ENCODE peak calls at places on chromosome 21, in eight cellular contexts. G, W, J, C, T, N, M and H are unnamed samples.
A peak's percentile ranks its signal among the peaks of the same experiment; 100 is the strongest.

GRCh38 chr21:37380349-37381323 is 14.1 kb downstream of the DYRK1A start:
- DNase-seq in G (no peak), W (no peak), J (no peak), C (no peak), T (no peak), N (no peak), M (no peak), H (peak; percentile 57)

GRCh38 chr21:35559128-35559831 is 501.0 kb downstream of the SETD4 start:
- DNase-seq in G (no peak), W (no peak), J (no peak), C (no peak), T (no peak), N (peak; percentile 98), M (no peak), H (no peak)

GRCh38 chr21:42568834-42569731 is 55.4 kb downstream of the SLC37A1 start:
- DNase-seq in G (no peak), W (no peak), J (no peak), C (no peak), T (no peak), N (no peak), M (no peak), H (no peak)

GRCh38 chr21:37166733-37167132 is 93.7 kb downstream of the TTC3 start:
- DNase-seq in G (peak; percentile 7), W (no peak), J (no peak), C (no peak), T (peak; percentile 33), N (no peak), M (no peak), H (peak; percentile 60)

GRCh38 chr21:38531610-38532009 is 33.3 kb upstream of the ERG start:
- DNase-seq in G (no peak), W (no peak), J (no peak), C (no peak), T (no peak), N (no peak), M (no peak), H (peak; percentile 44)

GRCh38 chr21:39467746-39468145 is 16.0 kb downstream of the SH3BGR start:
- DNase-seq in G (no peak), W (no peak), J (no peak), C (no peak), T (no peak), N (no peak), M (no peak), H (no peak)

GRCh38 chr21:33434770-33435360 is 31.7 kb downstream of the IFNGR2 start:
- DNase-seq in G (peak; percentile 93), W (no peak), J (peak; percentile 49), C (no peak), T (peak; percentile 14), N (peak; percentile 92), M (no peak), H (peak; percentile 17)

GRCh38 chr21:36909901-36910561 is 56.4 kb downstream of the HLCS start:
- DNase-seq in G (peak; percentile 85), W (no peak), J (peak; percentile 34), C (no peak), T (peak; percentile 86), N (peak; percentile 99), M (no peak), H (no peak)

GRCh38 chr21:30436986-30437385 is 3.1 kb upstream of the KRTAP15-1 start:
- DNase-seq in G (no peak), W (no peak), J (no peak), C (no peak), T (no peak), N (no peak), M (no peak), H (no peak)

GRCh38 chr21:36851121-36851520 is 115.3 kb downstream of the HLCS start:
- DNase-seq in G (no peak), W (no peak), J (no peak), C (no peak), T (no peak), N (no peak), M (no peak), H (no peak)

GRCh38 chr21:46628868-46629267 is 6.6 kb upstream of the PRMT2 start:
- DNase-seq in G (no peak), W (no peak), J (no peak), C (no peak), T (no peak), N (no peak), M (no peak), H (no peak)

GRCh38 chr21:46675595-46676280 is 40.3 kb downstream of the PRMT2 start:
- DNase-seq in G (no peak), W (no peak), J (no peak), C (no peak), T (no peak), N (no peak), M (no peak), H (no peak)

GRCh38 chr21:42426424-42426823 is 22.7 kb downstream of the UBASH3A start:
- DNase-seq in G (no peak), W (no peak), J (no peak), C (no peak), T (no peak), N (no peak), M (no peak), H (no peak)

GRCh38 chr21:39451332-39452206 is at the start of gene SH3BGR:
- DNase-seq in G (peak; percentile 13), W (peak; percentile 70), J (no peak), C (peak; percentile 62), T (no peak), N (peak; percentile 17), M (peak; percentile 36), H (peak; percentile 70)

GRCh38 chr21:16891821-16892220 is 621.0 kb upstream of the CXADR start:
- DNase-seq in G (no peak), W (no peak), J (no peak), C (no peak), T (no peak), N (peak; percentile 97), M (no peak), H (no peak)

GRCh38 chr21:45142469-45142868 is 68.1 kb downstream of the ADARB1 start:
- DNase-seq in G (no peak), W (peak; percentile 70), J (no peak), C (no peak), T (no peak), N (peak; percentile 84), M (no peak), H (no peak)

GRCh38 chr21:45467221-45467779 is 62.3 kb downstream of the COL18A1 start:
- DNase-seq in G (peak; percentile 36), W (peak; percentile 14), J (no peak), C (no peak), T (no peak), N (peak; percentile 49), M (no peak), H (no peak)

GRCh38 chr21:27339902-27340301 is 373.0 kb upstream of the ADAMTS5 start:
- DNase-seq in G (no peak), W (no peak), J (no peak), C (no peak), T (no peak), N (no peak), M (no peak), H (no peak)

GRCh38 chr21:42036313-42036712 is 26.2 kb upstream of the ZBTB21 start:
- DNase-seq in G (no peak), W (no peak), J (no peak), C (no peak), T (no peak), N (no peak), M (no peak), H (no peak)

GRCh38 chr21:26845750-26846035 is 484 bp upstream of the ADAMTS1 start:
- DNase-seq in G (peak; percentile 15), W (no peak), J (no peak), C (no peak), T (no peak), N (no peak), M (no peak), H (no peak)

GRCh38 chr21:32578107-32578691 is 7.1 kb downstream of the TCP10L start:
- DNase-seq in G (no peak), W (no peak), J (peak; percentile 39), C (no peak), T (peak; percentile 41), N (peak; percentile 7), M (peak; percentile 28), H (peak; percentile 44)

GRCh38 chr21:14675774-14676530 is 129.8 kb upstream of the SAMSN1 start:
- DNase-seq in G (no peak), W (no peak), J (peak; percentile 8), C (no peak), T (no peak), N (no peak), M (no peak), H (no peak)

GRCh38 chr21:44723177-44724131 is 12.1 kb upstream of the TSPEAR start:
- DNase-seq in G (no peak), W (no peak), J (peak; percentile 30), C (no peak), T (no peak), N (no peak), M (peak; percentile 76), H (peak; percentile 92)

GRCh38 chr21:43884012-43884860 is 19.2 kb downstream of the AGPAT3 start:
- DNase-seq in G (peak; percentile 40), W (no peak), J (peak; percentile 61), C (no peak), T (peak; percentile 84), N (peak; percentile 48), M (no peak), H (peak; percentile 71)

GRCh38 chr21:38979271-38980196 is 173.8 kb downstream of the ETS2 start:
- DNase-seq in G (no peak), W (no peak), J (no peak), C (no peak), T (no peak), N (peak; percentile 29), M (no peak), H (peak; percentile 61)

GRCh38 chr21:18026359-18026758 is 207.2 kb upstream of the C21orf91 start:
- DNase-seq in G (no peak), W (no peak), J (no peak), C (no peak), T (no peak), N (no peak), M (no peak), H (no peak)

GRCh38 chr21:45706299-45706698 is 62.8 kb downstream of the PCBP3 start:
- DNase-seq in G (no peak), W (no peak), J (no peak), C (no peak), T (no peak), N (no peak), M (no peak), H (no peak)